ENCODE peak calls at places on chromosomes 11 and 22, in four cellular contexts. W is ACHN, Z is lower leg skin, C is M059J. R is an unnamed sample.

GRCh38 chr22:23862103-23862502 is 4.4 kb downstream of the SLC2A11 start:
- DNase-seq in Z (no peak), C (peak; percentile 37), W (peak; percentile 44), R (peak; percentile 13)

GRCh38 chr11:104005234-104005855 is 31.1 kb upstream of the DDI1 start:
- DNase-seq in W (no peak), Z (no peak), C (peak; percentile 74), R (no peak)

GRCh38 chr11:113906038-113906437 is 1.4 kb downstream of the HTR3B start:
- DNase-seq in C (peak; percentile 24), Z (no peak), W (peak; percentile 12), R (no peak)

GRCh38 chr11:134818531-134818930 is 406.5 kb upstream of the B3GAT1 start:
- DNase-seq in C (peak; percentile 92), Z (peak; percentile 17), W (no peak), R (no peak)

GRCh38 chr11:100593321-100593720 is 93.8 kb upstream of the ARHGAP42 start:
- DNase-seq in W (no peak), Z (no peak), C (peak; percentile 41), R (no peak)

GRCh38 chr22:29765905-29766631 is 739 bp downstream of the ZMAT5 start:
- DNase-seq in Z (no peak), W (no peak), C (no peak), R (no peak)

GRCh38 chr11:58765078-58765477 is 33.3 kb upstream of the GLYAT start:
- DNase-seq in Z (no peak), C (no peak), W (no peak), R (no peak)

GRCh38 chr11:67370351-67371076 is 2.9 kb downstream of the CLCF1 start:
- DNase-seq in C (no peak), W (no peak), Z (no peak), R (no peak)

GRCh38 chr11:101867951-101868350 is 46.9 kb upstream of the CEP126 start:
- DNase-seq in Z (no peak), C (peak; percentile 75), W (no peak), R (no peak)

GRCh38 chr11:11463397-11463796 is 110.3 kb upstream of the CSNK2A3 start:
- DNase-seq in W (no peak), C (peak; percentile 5), Z (no peak), R (no peak)

GRCh38 chr22:22508274-22509176 is at the start of gene ZNF280B:
- DNase-seq in C (peak; percentile 70), W (peak; percentile 87), Z (no peak), R (peak; percentile 70)

GRCh38 chr22:30245985-30246901 is at the start of gene LIF:
- DNase-seq in W (no peak), C (peak; percentile 66), Z (no peak), R (no peak)

GRCh38 chr11:17267576-17267975 is 9.0 kb upstream of the NUCB2 start:
- DNase-seq in Z (no peak), W (peak; percentile 92), C (peak; percentile 99), R (no peak)

GRCh38 chr22:42830161-42830560 is 26.9 kb downstream of the ARFGAP3 start:
- DNase-seq in W (no peak), Z (no peak), C (no peak), R (no peak)

GRCh38 chr22:37300551-37301017 is 18.3 kb downstream of the CYTH4 start:
- DNase-seq in C (no peak), W (no peak), Z (no peak), R (no peak)

GRCh38 chr11:44223261-44223660 is 86.7 kb downstream of the ALX4 start:
- DNase-seq in Z (no peak), C (peak; percentile 25), W (peak; percentile 1), R (no peak)

GRCh38 chr11:112884012-112884767 is 77.0 kb upstream of the NCAM1 start:
- DNase-seq in C (peak; percentile 11), Z (no peak), W (no peak), R (no peak)

GRCh38 chr11:66727282-66727882 is 1.6 kb downstream of the SPTBN2 start:
- DNase-seq in W (peak; percentile 12), C (no peak), Z (peak; percentile 87), R (no peak)

GRCh38 chr22:49549851-49550430 is 277.7 kb downstream of the BRD1 start:
- DNase-seq in W (no peak), Z (peak; percentile 59), C (no peak), R (no peak)

GRCh38 chr22:16933924-16934282 is 74.1 kb downstream of the GAB4 start:
- DNase-seq in C (no peak), W (no peak), Z (no peak), R (no peak)

GRCh38 chr22:22210375-22210774 is 34.2 kb upstream of the VPREB1 start:
- DNase-seq in Z (no peak), C (peak; percentile 84), W (peak; percentile 61), R (no peak)

GRCh38 chr11:2390091-2390870 is 10.3 kb upstream of the TSSC4 start:
- DNase-seq in C (no peak), W (no peak), Z (no peak), R (no peak)

GRCh38 chr22:32992821-32993220 is 65.4 kb downstream of the SYN3 start:
- DNase-seq in W (no peak), Z (peak; percentile 64), C (no peak), R (no peak)

GRCh38 chr11:96680515-96680914 is 290.7 kb downstream of the JRKL start:
- DNase-seq in Z (no peak), C (no peak), W (no peak), R (no peak)

GRCh38 chr11:130124096-130124495 is 35.5 kb upstream of the ST14 start:
- DNase-seq in Z (no peak), W (peak; percentile 72), C (peak; percentile 91), R (peak; percentile 49)

GRCh38 chr11:26677566-26677965 is 44.3 kb downstream of the SLC5A12 start:
- DNase-seq in W (no peak), Z (no peak), C (no peak), R (no peak)

GRCh38 chr11:125627236-125627910 is 2.4 kb downstream of the CHEK1 start:
- DNase-seq in C (peak; percentile 40), Z (no peak), W (no peak), R (no peak)

GRCh38 chr22:25475554-25476022 is 88.9 kb upstream of the GRK3 start:
- DNase-seq in Z (no peak), W (peak; percentile 79), C (peak; percentile 34), R (peak; percentile 52)

GRCh38 chr22:38110863-38111852 is 674 bp upstream of the BAIAP2L2 start:
- DNase-seq in W (peak; percentile 81), Z (no peak), C (no peak), R (no peak)

GRCh38 chr22:32531955-32532818 is 57.6 kb downstream of the FBXO7 start:
- DNase-seq in C (peak; percentile 95), W (no peak), Z (peak; percentile 98), R (no peak)

GRCh38 chr11:126083829-126084607 is 21.4 kb upstream of the CDON start:
- DNase-seq in W (no peak), Z (peak; percentile 60), C (no peak), R (no peak)

GRCh38 chr11:81331611-81332205 is 1402.0 kb downstream of the FAM181B start:
- DNase-seq in Z (no peak), W (no peak), C (no peak), R (no peak)

GRCh38 chr11:32809313-32809712 is 14.9 kb upstream of the CCDC73 start:
- DNase-seq in W (peak; percentile 64), Z (no peak), C (peak; percentile 81), R (peak; percentile 74)

GRCh38 chr22:23237201-23237798 is 57.0 kb downstream of the BCR start:
- DNase-seq in C (no peak), W (no peak), Z (no peak), R (no peak)